ENCODE peak calls at places on chromosomes 2 and 18, in seven cellular contexts. A is NT2/D1; N is CD8-positive, alpha-beta T cell; H is body of pancreas; O is testis; R is heart left ventricle; D is OCI-LY7. L is an unnamed sample.

GRCh38 chr2:96501886-96502810 is 3.0 kb downstream of the NEURL3 start:
- DNase-seq in R (no peak), H (peak; percentile 26), D (no peak), O (no peak), A (no peak), N (no peak), L (no peak)

GRCh38 chr2:70907130-70907756 is 28.5 kb upstream of the ATP6V1B1 start:
- DNase-seq in R (no peak), A (no peak), N (no peak), D (no peak), O (no peak), H (no peak), L (no peak)

GRCh38 chr2:71846669-71847291 is 300.9 kb downstream of the CYP26B1 start:
- DNase-seq in R (no peak), O (no peak), D (no peak), N (no peak), A (no peak), H (no peak), L (no peak)

GRCh38 chr18:35386600-35387366 is 9.6 kb upstream of the ZNF396 start:
- DNase-seq in N (peak; percentile 18), A (peak; percentile 80), R (peak; percentile 65), D (peak; percentile 71), H (peak; percentile 73), O (peak; percentile 85), L (no peak)

GRCh38 chr2:190357596-190357995 is 14.2 kb downstream of the INPP1 start:
- DNase-seq in N (no peak), A (no peak), D (no peak), H (no peak), R (no peak), O (no peak), L (no peak)

GRCh38 chr2:73214120-73215035 is at the start of gene SMYD5:
- DNase-seq in D (peak; percentile 90), H (peak; percentile 88), R (peak; percentile 93), O (peak; percentile 95), A (peak; percentile 78), N (peak; percentile 82), L (peak; percentile 85)

GRCh38 chr18:10715791-10716190 is 190.0 kb downstream of the NAPG start:
- DNase-seq in R (no peak), D (no peak), H (peak; percentile 14), N (no peak), A (no peak), O (no peak), L (no peak)

GRCh38 chr2:128370468-128371247 is 52.0 kb upstream of the HS6ST1 start:
- DNase-seq in O (no peak), N (no peak), A (no peak), H (no peak), D (no peak), R (peak; percentile 48), L (no peak)

GRCh38 chr2:78979380-78980238 is 45.9 kb upstream of the REG3G start:
- DNase-seq in O (peak; percentile 81), N (no peak), H (peak; percentile 72), A (peak; percentile 76), D (peak; percentile 82), R (no peak), L (no peak)

GRCh38 chr2:128732976-128733431 is 414.3 kb upstream of the HS6ST1 start:
- DNase-seq in O (no peak), N (no peak), H (no peak), A (no peak), D (no peak), R (no peak), L (no peak)

GRCh38 chr2:238914648-238915015 is 66.7 kb downstream of the TWIST2 start:
- DNase-seq in O (no peak), H (no peak), D (no peak), R (no peak), A (no peak), N (no peak), L (peak; percentile 20)

GRCh38 chr2:157839822-157840221 is 36.3 kb downstream of the ACVR1 start:
- DNase-seq in A (no peak), O (no peak), R (no peak), D (no peak), N (no peak), H (no peak), L (no peak)

GRCh38 chr2:106160786-106161261 is 33.3 kb downstream of the UXS1 start:
- DNase-seq in N (no peak), D (peak; percentile 78), H (peak; percentile 23), O (no peak), R (peak; percentile 36), A (no peak), L (no peak)

GRCh38 chr2:207243601-207244000 is 77.9 kb upstream of the KLF7 start:
- DNase-seq in N (no peak), A (no peak), D (no peak), H (no peak), O (no peak), R (no peak), L (no peak)

GRCh38 chr2:66851449-66851872 is 416.5 kb downstream of the MEIS1 start:
- DNase-seq in N (no peak), H (peak; percentile 76), D (no peak), O (no peak), A (no peak), R (no peak), L (no peak)

GRCh38 chr18:24913507-24914147 is 438.3 kb downstream of the ZNF521 start:
- DNase-seq in D (no peak), H (no peak), N (no peak), O (no peak), A (no peak), R (no peak), L (no peak)

GRCh38 chr2:240646061-240646899 is 21.0 kb downstream of the GPR35 start:
- DNase-seq in D (no peak), A (no peak), O (no peak), N (no peak), R (peak; percentile 46), H (no peak), L (peak; percentile 61)

GRCh38 chr2:233448220-233448559 is 93.9 kb downstream of the DGKD start:
- DNase-seq in O (peak; percentile 61), A (no peak), R (no peak), N (no peak), D (peak; percentile 48), H (no peak), L (no peak)

GRCh38 chr18:54918060-54918459 is 41.2 kb downstream of the CCDC68 start:
- DNase-seq in O (no peak), R (no peak), H (no peak), N (no peak), D (no peak), A (no peak), L (no peak)

DNA sequence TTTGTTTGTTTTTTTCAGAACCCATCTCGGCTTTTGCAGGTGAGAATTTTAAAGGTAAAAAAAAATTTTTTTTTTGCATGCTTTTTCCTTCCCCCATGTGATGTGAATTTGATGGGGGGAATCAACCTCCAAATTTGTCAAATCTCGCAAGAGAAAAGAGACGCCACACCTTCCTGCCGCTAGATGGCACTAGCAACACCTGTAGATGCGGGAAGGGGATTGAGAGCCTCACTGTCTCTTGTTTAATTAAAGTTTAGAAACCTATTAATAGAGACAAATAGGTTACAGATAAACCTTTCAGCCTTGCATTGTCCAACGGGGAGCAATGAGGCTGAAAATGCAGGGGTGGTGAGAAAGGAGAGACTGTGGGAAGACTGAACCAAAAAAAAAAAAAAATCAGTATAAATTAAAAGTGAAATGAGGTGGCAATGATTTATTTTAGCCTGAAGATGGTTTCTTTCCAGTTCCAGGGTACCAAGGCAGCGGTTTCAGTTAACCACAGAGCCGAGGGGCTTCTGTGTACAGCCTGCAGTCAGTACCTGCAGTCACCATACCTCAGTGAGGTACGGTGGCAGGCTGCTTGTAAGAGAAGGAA is 84.6 kb downstream of the NRP2 start:
- DNase-seq in O (peak; percentile 81), A (peak; percentile 77), N (peak; percentile 11), R (no peak), H (peak; percentile 71), D (peak; percentile 57), L (no peak)
- H3K4me1 ChIP-seq in O (no peaks in the 10 kb centered on the region), A (peaks cover 12% of the 10 kb centered on the region), N (no peaks in the 10 kb centered on the region), R (peaks cover 18% of the 10 kb centered on the region), H (peaks cover 9% of the 10 kb centered on the region), D (no peaks in the 10 kb centered on the region), L (peaks cover 59% of the 10 kb centered on the region)

GRCh38 chr2:25856377-25856776 is 21.9 kb downstream of the ASXL2 start:
- DNase-seq in N (no peak), D (no peak), R (no peak), O (no peak), H (no peak), A (no peak), L (no peak)
- H3K4me1 ChIP-seq in N (peaks cover 22% of the 10 kb centered on the region), D (peaks cover 19% of the 10 kb centered on the region), R (peaks cover 11% of the 10 kb centered on the region), O (no peaks in the 10 kb centered on the region), H (peaks cover 16% of the 10 kb centered on the region), A (no peaks in the 10 kb centered on the region), L (peaks cover 25% of the 10 kb centered on the region)

DNA sequence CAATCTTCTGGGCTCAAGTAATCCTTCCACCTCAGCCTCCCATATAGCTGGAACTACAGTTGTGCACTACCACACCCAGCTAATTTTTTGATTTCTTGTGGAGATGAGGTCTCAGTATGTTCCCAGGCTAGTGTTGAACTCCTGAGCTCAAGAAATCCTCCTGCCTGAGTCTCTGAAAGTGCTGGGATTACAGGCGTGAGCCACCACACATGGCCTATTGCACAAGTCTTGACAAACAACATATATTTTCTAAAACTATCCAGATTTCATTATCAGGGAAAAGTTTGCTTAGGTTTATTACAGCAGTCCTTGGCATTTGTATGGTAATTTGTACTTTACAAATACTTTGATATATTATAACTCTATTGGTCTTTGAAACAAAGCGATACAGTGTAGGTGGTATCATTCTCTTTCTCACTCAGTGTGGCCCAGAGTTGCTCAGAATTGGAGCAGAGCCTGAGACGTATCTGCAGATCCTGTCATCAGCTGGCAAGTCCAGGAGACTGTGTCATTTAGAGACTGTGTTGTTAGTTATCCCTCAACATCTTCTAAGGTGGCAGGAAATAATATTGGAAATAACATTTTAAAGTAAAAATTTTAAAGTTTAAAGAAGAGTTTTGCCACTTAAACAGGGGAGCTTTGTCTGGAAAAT is 41.4 kb downstream of the PDK1 start:
- DNase-seq in H (no peak), D (no peak), R (no peak), O (no peak), N (no peak), A (no peak), L (no peak)
- H3K4me1 ChIP-seq in H (no peaks in the 10 kb centered on the region), D (peaks cover 14% of the 10 kb centered on the region), R (peaks cover 9% of the 10 kb centered on the region), O (peaks cover 6% of the 10 kb centered on the region), N (peaks cover 3% of the 10 kb centered on the region), A (no peaks in the 10 kb centered on the region), L (no peaks in the 10 kb centered on the region)

GRCh38 chr2:7902251-7902765 is 779.5 kb upstream of the ID2 start:
- DNase-seq in N (no peak), R (no peak), H (no peak), D (no peak), A (no peak), O (no peak), L (no peak)

GRCh38 chr2:7904319-7904718 is 777.5 kb upstream of the ID2 start:
- DNase-seq in A (no peak), H (no peak), O (no peak), N (no peak), R (no peak), D (no peak), L (no peak)

GRCh38 chr2:7899923-7900322 is 781.9 kb upstream of the ID2 start:
- DNase-seq in N (no peak), O (no peak), D (no peak), R (no peak), A (no peak), H (peak; percentile 13), L (no peak)

GRCh38 chr2:7899241-7899640 is 782.6 kb upstream of the ID2 start:
- DNase-seq in A (no peak), D (peak; percentile 76), O (no peak), H (no peak), R (no peak), N (no peak), L (no peak)

DNA sequence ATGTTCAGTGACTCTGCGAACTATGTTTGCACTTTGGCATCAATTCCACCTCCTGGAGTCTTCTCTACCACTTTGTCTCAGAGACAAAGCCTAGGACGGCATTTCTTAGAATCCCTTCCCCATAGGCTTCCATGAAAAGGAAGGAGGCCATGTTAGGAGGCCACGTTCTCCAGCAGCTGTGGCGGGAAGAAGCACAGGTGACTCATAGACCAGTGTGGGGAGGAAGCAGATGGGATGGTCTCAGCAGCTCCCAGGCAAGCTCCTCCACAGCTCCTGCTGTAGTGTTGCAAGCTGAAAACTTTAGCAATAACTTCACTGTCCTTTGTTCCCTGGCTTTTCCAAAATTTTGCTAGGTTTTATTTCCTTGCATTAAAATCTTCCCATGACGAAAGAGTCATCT is 781.3 kb upstream of the ID2 start:
- DNase-seq in H (peak; percentile 65), D (no peak), O (no peak), R (no peak), A (no peak), N (no peak), L (no peak)
- H3K4me1 ChIP-seq in H (peaks cover 15% of the 10 kb centered on the region), D (peaks cover 48% of the 10 kb centered on the region), O (no peaks in the 10 kb centered on the region), R (no peaks in the 10 kb centered on the region), A (peaks cover 3% of the 10 kb centered on the region), N (no peaks in the 10 kb centered on the region), L (peaks cover 22% of the 10 kb centered on the region)

L was measured in left lung.